ENCODE peak calls at places on chromosome 10, in nine cellular contexts. X is body of pancreas; A is immature natural killer cell; S is neural crest cell; D is CD4-positive, alpha-beta memory T cell; J is NCI-H2081; F is stimulated activated CD4-positive, alpha-beta T cell treated with anti-CD3 and anti-CD28 coated beads, Interleukin-1b, Interleukin-23, amount 100 ng/mL, for 24 hours; T is psoas muscle; O is activated naive CD8-positive, alpha-beta T cell treated with anti-CD3 and anti-CD28 coated beads, Interleukin-2, amount 50 U/mL, for 24 hours. W is an unnamed sample.

GRCh38 chr10:79285315-79286185 is 61.7 kb upstream of the PPIF start:
- DNase-seq in X (no peak), A (peak; percentile 21), S (no peak), D (no peak), J (no peak), F (no peak), T (no peak), O (peak; percentile 49), W (no peak)

GRCh38 chr10:96244354-96244753 is 27.0 kb downstream of the BLNK start:
- DNase-seq in X (no peak), A (no peak), S (no peak), D (no peak), J (no peak), F (no peak), T (no peak), O (peak; percentile 29), W (no peak)

GRCh38 chr10:25707976-25708671 is 225.9 kb upstream of the MYO3A start:
- DNase-seq in X (no peak), A (no peak), S (no peak), D (no peak), J (no peak), F (no peak), T (no peak), O (no peak), W (no peak)

GRCh38 chr10:12469345-12469744 is 120.0 kb downstream of the CAMK1D start:
- DNase-seq in X (no peak), A (no peak), S (no peak), D (no peak), J (no peak), F (no peak), T (no peak), O (no peak), W (no peak)

GRCh38 chr10:1538531-1539061 is 198.7 kb downstream of the ADARB2 start:
- DNase-seq in X (no peak), A (no peak), S (no peak), D (no peak), J (no peak), F (no peak), T (peak; percentile 40), O (no peak), W (no peak)

GRCh38 chr10:98411768-98412167 is 3.2 kb downstream of the PYROXD2 start:
- DNase-seq in X (no peak), A (no peak), S (no peak), D (no peak), J (no peak), F (no peak), T (no peak), O (no peak), W (no peak)

GRCh38 chr10:43965918-43966570 is 317.4 kb upstream of the ZNF32 start:
- DNase-seq in X (no peak), A (no peak), S (no peak), D (no peak), J (no peak), F (no peak), T (no peak), O (no peak), W (no peak)

GRCh38 chr10:58266003-58266825 is 1.5 kb downstream of the IPMK start:
- DNase-seq in X (no peak), A (peak; percentile 56), S (no peak), D (peak; percentile 42), J (peak; percentile 7), F (no peak), T (no peak), O (peak; percentile 20), W (no peak)

GRCh38 chr10:64396105-64396504 is 874.9 kb downstream of the REEP3 start:
- DNase-seq in X (no peak), A (no peak), S (no peak), D (no peak), J (no peak), F (no peak), T (no peak), O (no peak), W (no peak)

GRCh38 chr10:35903021-35903420 is 260.9 kb upstream of the FZD8 start:
- DNase-seq in X (no peak), A (no peak), S (no peak), D (no peak), J (no peak), F (no peak), T (no peak), O (no peak), W (no peak)

GRCh38 chr10:93566435-93567276 is at the start of gene FFAR4:
- DNase-seq in X (peak; percentile 48), A (no peak), S (no peak), D (no peak), J (peak; percentile 1), F (no peak), T (peak; percentile 67), O (no peak), W (no peak)

GRCh38 chr10:74071151-74071550 is 73.2 kb downstream of the VCL start:
- DNase-seq in X (no peak), A (no peak), S (no peak), D (no peak), J (no peak), F (no peak), T (no peak), O (no peak), W (no peak)